ENCODE peak calls at places on chromosomes 12 and 14, in five cellular contexts. Q is H9, H is mesenchymal stem cell, C is neuronal stem cell, Z is H1. E is an unnamed sample.

GRCh38 chr14:23559010-23559920 is 3.2 kb downstream of the THTPA start:
- DNase-seq in Q (peak; percentile 69), H (peak; percentile 61), C (peak; percentile 68), Z (no peak), E (no peak)

GRCh38 chr12:77766224-77766623 is 64.5 kb upstream of the NAV3 start:
- DNase-seq in Q (no peak), H (no peak), C (no peak), Z (no peak), E (no peak)

GRCh38 chr12:55718020-55718419 is 2.2 kb upstream of the RDH5 start:
- DNase-seq in Q (peak; percentile 72), H (no peak), C (no peak), Z (no peak), E (peak; percentile 87)

GRCh38 chr12:99130808-99131538 is 485.9 kb downstream of the APAF1 start:
- DNase-seq in Q (no peak), H (no peak), C (no peak), Z (no peak), E (no peak)

GRCh38 chr12:77003244-77003643 is 62.1 kb downstream of the E2F7 start:
- DNase-seq in Q (no peak), H (no peak), C (no peak), Z (no peak), E (no peak)

GRCh38 chr12:46659032-46659703 is 166.6 kb downstream of the SLC38A4 start:
- DNase-seq in Q (no peak), H (peak; percentile 44), C (peak; percentile 47), Z (no peak), E (peak; percentile 21)

GRCh38 chr12:101607894-101608293 is 13.1 kb downstream of the MYBPC1 start:
- DNase-seq in Q (no peak), H (no peak), C (no peak), Z (no peak), E (no peak)

GRCh38 chr12:80622271-80622670 is 85.2 kb upstream of the MYF6 start:
- DNase-seq in Q (no peak), H (no peak), C (no peak), Z (no peak), E (peak; percentile 21)

GRCh38 chr12:27336254-27336653 is 3.6 kb downstream of the BMAL2 start:
- DNase-seq in Q (no peak), H (no peak), C (no peak), Z (no peak), E (no peak)

GRCh38 chr14:76904740-76905569 is 78.7 kb downstream of the LRRC74A start:
- DNase-seq in Q (no peak), H (peak; percentile 98), C (no peak), Z (no peak), E (no peak)

GRCh38 chr14:91425720-91426032 is 8.1 kb upstream of the CCDC88C start:
- DNase-seq in Q (no peak), H (no peak), C (no peak), Z (no peak), E (no peak)

GRCh38 chr14:33922125-33922524 is 28.7 kb downstream of the EGLN3 start:
- DNase-seq in Q (no peak), H (no peak), C (no peak), Z (no peak), E (no peak)

GRCh38 chr12:89863332-89863938 is 154.8 kb upstream of the ATP2B1 start:
- DNase-seq in Q (no peak), H (no peak), C (no peak), Z (no peak), E (no peak)

GRCh38 chr12:104720346-104721064 is 237.6 kb downstream of the SLC41A2 start:
- DNase-seq in Q (no peak), H (peak; percentile 32), C (no peak), Z (no peak), E (no peak)

GRCh38 chr12:585062-586061 is 77.9 kb downstream of the NINJ2 start:
- DNase-seq in Q (peak; percentile 24), H (no peak), C (no peak), Z (no peak), E (no peak)

GRCh38 chr14:96122496-96122895 is 82.1 kb upstream of the BDKRB2 start:
- DNase-seq in Q (no peak), H (peak; percentile 94), C (no peak), Z (no peak), E (peak; percentile 35)
- H3K79me1 ChIP-seq in Q (no peaks in the 10 kb centered on the region), H (no peaks in the 10 kb centered on the region), C (no peaks in the 10 kb centered on the region), Z (no peaks in the 10 kb centered on the region), E (no peaks in the 10 kb centered on the region)

GRCh38 chr14:61559641-61560201 is 135.6 kb upstream of the HIF1A start:
- DNase-seq in Q (peak; percentile 39), H (no peak), C (no peak), Z (no peak), E (peak; percentile 40)
- H3K79me1 ChIP-seq in Q (no peaks in the 10 kb centered on the region), H (peaks cover 5% of the 10 kb centered on the region), C (no peaks in the 10 kb centered on the region), Z (no peaks in the 10 kb centered on the region), E (no peaks in the 10 kb centered on the region)

DNA sequence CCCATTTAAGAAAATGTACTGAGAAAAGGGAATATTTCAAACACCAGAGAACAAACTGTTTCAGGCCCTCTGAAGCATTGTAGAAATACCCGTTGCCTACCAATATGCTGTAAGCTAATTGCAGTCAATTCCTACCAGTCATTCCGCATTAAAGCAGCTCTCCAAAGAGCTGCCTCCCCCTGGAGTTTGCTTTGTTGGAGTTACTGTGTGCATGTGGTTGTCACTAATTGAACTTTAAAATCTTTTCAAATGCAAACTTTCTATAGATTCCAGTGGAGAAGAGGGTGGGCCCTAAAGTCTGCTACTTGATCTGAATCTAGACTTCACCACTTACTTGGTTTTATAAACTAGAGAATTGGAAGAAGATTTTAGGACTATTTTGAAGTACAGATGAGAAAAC is 112.7 kb downstream of the PLXNC1 start:
- DNase-seq in Q (peak; percentile 76), H (no peak), C (peak; percentile 59), Z (peak; percentile 71), E (peak; percentile 62)
- H3K79me1 ChIP-seq in Q (no peaks in the 10 kb centered on the region), H (no peaks in the 10 kb centered on the region), C (no peaks in the 10 kb centered on the region), Z (no peaks in the 10 kb centered on the region), E (no peaks in the 10 kb centered on the region)

GRCh38 chr12:52147367-52147972 is 44.3 kb downstream of the KRT80 start:
- DNase-seq in Q (peak; percentile 60), H (peak; percentile 97), C (no peak), Z (no peak), E (peak; percentile 73)

GRCh38 chr12:52147983-52148540 is 43.8 kb downstream of the KRT80 start:
- DNase-seq in Q (no peak), H (no peak), C (no peak), Z (no peak), E (no peak)

GRCh38 chr12:52145941-52146821 is 45.6 kb downstream of the KRT80 start:
- DNase-seq in Q (no peak), H (no peak), C (no peak), Z (no peak), E (no peak)

GRCh38 chr12:52145228-52145940 is 46.4 kb downstream of the KRT80 start:
- DNase-seq in Q (peak; percentile 44), H (no peak), C (no peak), Z (no peak), E (no peak)

GRCh38 chr12:52146822-52147366 is 44.9 kb downstream of the KRT80 start:
- DNase-seq in Q (peak; percentile 32), H (no peak), C (no peak), Z (no peak), E (no peak)
- H3K79me1 ChIP-seq in Q (no peaks in the 10 kb centered on the region), H (no peaks in the 10 kb centered on the region), C (no peaks in the 10 kb centered on the region), Z (no peaks in the 10 kb centered on the region), E (no peaks in the 10 kb centered on the region)

GRCh38 chr14:75437201-75438143 is 9.7 kb downstream of the JDP2 start:
- DNase-seq in Q (no peak), H (no peak), C (no peak), Z (no peak), E (no peak)
- H3K79me1 ChIP-seq in Q (no peaks in the 10 kb centered on the region), H (peaks cover 24% of the 10 kb centered on the region), C (no peaks in the 10 kb centered on the region), Z (peaks cover 5% of the 10 kb centered on the region), E (peaks cover 24% of the 10 kb centered on the region)

DNA sequence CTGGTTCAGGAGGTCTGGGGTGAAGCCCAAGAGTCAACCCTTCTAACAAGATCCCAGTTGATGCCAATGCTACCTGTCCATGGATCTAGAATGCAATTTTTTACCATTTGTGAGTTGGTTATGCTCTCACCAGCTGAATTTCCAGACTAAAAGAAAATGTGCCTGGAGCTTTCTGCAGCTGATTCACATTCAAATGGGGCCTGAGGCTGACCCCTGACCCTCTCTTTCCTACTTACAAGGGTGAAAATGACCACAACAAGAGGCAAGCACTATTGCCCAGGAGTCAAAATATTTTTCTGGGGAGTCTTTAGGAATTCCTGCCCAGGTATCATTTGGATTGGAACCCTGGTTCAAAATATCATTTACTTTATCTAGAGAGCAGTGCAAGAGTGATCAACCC is 159.1 kb downstream of the SAMD4A start:
- DNase-seq in Q (no peak), H (no peak), C (no peak), Z (no peak), E (no peak)
- H3K79me1 ChIP-seq in Q (no peaks in the 10 kb centered on the region), H (peaks cover 28% of the 10 kb centered on the region), C (no peaks in the 10 kb centered on the region), Z (no peaks in the 10 kb centered on the region), E (peaks cover 4% of the 10 kb centered on the region)

DNA sequence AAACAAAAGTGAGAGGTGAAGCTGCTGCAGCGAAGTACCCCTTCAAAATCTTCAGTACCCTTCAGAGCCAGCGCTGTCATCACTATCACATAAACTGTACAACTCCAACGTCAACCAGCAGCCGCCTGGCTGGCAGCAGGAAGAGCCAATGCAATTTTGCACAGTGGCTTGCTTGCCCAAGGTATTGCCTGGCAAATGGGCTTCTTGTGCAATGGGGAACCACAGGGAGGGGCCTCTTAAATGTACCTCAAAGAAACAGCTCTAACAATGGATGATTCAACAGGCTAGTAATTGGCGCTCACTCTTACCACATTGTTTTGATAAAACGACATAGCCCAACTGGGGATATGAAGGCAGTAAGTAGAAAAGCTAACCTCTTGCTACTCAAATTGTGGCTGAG is 125.5 kb upstream of the HIF1A start:
- DNase-seq in Q (no peak), H (peak; percentile 57), C (no peak), Z (no peak), E (no peak)
- H3K79me1 ChIP-seq in Q (no peaks in the 10 kb centered on the region), H (peaks cover 9% of the 10 kb centered on the region), C (no peaks in the 10 kb centered on the region), Z (no peaks in the 10 kb centered on the region), E (no peaks in the 10 kb centered on the region)

DNA sequence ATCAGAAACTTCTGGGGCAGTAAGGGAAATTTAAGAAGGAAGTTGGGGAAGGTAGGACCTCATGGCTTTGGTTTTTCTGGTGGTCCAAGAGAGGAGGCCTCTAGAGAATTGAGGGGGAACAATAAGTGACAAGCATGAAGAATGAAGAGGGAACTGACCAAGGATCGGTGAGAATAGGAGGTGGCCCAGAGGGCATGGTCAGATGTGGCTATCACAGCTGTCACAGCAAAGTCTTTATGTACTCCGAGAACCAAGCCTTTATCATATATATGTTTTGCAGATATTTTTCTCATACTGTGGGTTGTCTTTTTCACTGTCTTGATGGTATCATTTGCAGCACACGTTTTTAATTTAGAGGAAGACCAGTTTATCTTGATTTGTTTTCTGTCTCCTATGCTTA is 64.3 kb downstream of the PPP2R5C start:
- DNase-seq in Q (no peak), H (no peak), C (no peak), Z (no peak), E (no peak)
- H3K79me1 ChIP-seq in Q (peaks cover 3% of the 10 kb centered on the region), H (peaks cover 36% of the 10 kb centered on the region), C (no peaks in the 10 kb centered on the region), Z (peaks cover 12% of the 10 kb centered on the region), E (peaks cover 25% of the 10 kb centered on the region)

GRCh38 chr14:72796935-72797334 is 97.0 kb downstream of the DPF3 start:
- DNase-seq in Q (peak; percentile 81), H (no peak), C (no peak), Z (no peak), E (peak; percentile 43)
- H3K79me1 ChIP-seq in Q (no peaks in the 10 kb centered on the region), H (peaks cover 29% of the 10 kb centered on the region), C (no peaks in the 10 kb centered on the region), Z (no peaks in the 10 kb centered on the region), E (no peaks in the 10 kb centered on the region)